ENCODE peak calls at places on chromosomes 4 and X, in eight cellular contexts. R, A, L, P, T, W, F and N are unnamed samples.

GRCh38 chr4:95068401-95068800 is 310.6 kb downstream of the BMPR1B start:
- DNase-seq in R (no peak), A (no peak), L (no peak), P (no peak), T (no peak), W (no peak), F (no peak), N (no peak)

GRCh38 chr4:133151301-133151680 is 2.2 kb downstream of the PCDH10 start:
- DNase-seq in R (no peak), A (no peak), L (no peak), P (no peak), T (no peak), W (no peak), F (no peak), N (peak)

GRCh38 chr4:165612936-165613335 is 234.1 kb downstream of the CPE start:
- DNase-seq in R (no peak), A (no peak), L (no peak), P (no peak), T (no peak), W (no peak), F (peak), N (no peak)

GRCh38 chrX:16081357-16081756 is 42.0 kb upstream of the GRPR start:
- DNase-seq in R (no peak), A (no peak), L (no peak), P (no peak), T (no peak), W (no peak), F (no peak), N (no peak)

GRCh38 chrX:137432609-137433008 is 133.3 kb upstream of the ZIC3 start:
- DNase-seq in R (no peak), A (no peak), L (no peak), P (no peak), T (peak), W (no peak), F (peak), N (peak)

GRCh38 chr4:71732066-71732465 is 51.8 kb downstream of the GC start:
- DNase-seq in R (no peak), A (no peak), L (no peak), P (no peak), T (no peak), W (no peak), F (no peak), N (no peak)

GRCh38 chr4:94581766-94582165 is 130.0 kb downstream of the PDLIM5 start:
- DNase-seq in R (no peak), A (no peak), L (no peak), P (no peak), T (no peak), W (no peak), F (no peak), N (no peak)

GRCh38 chr4:125938541-125938940 is 623.8 kb downstream of the FAT4 start:
- DNase-seq in R (peak), A (no peak), L (no peak), P (no peak), T (no peak), W (no peak), F (no peak), N (no peak)

GRCh38 chr4:23885943-23886590 is 3.8 kb downstream of the PPARGC1A start:
- DNase-seq in R (no peak), A (no peak), L (no peak), P (no peak), T (no peak), W (no peak), F (no peak), N (no peak)

GRCh38 chr4:57119054-57119651 is 9.0 kb upstream of the IGFBP7 start:
- DNase-seq in R (peak), A (peak), L (no peak), P (no peak), T (peak), W (peak), F (no peak), N (peak)

GRCh38 chrX:9339603-9340569 is 125.0 kb upstream of the TBL1X start:
- DNase-seq in R (no peak), A (no peak), L (no peak), P (no peak), T (no peak), W (no peak), F (peak), N (no peak)

GRCh38 chr4:56653461-56654237 is 27.4 kb downstream of the HOPX start:
- DNase-seq in R (no peak), A (no peak), L (no peak), P (no peak), T (no peak), W (no peak), F (no peak), N (no peak)

GRCh38 chr4:768995-769394 is 56.9 kb downstream of the CPLX1 start:
- DNase-seq in R (no peak), A (no peak), L (no peak), P (no peak), T (no peak), W (no peak), F (no peak), N (peak)

GRCh38 chr4:159137176-159137575 is 34.3 kb downstream of the RAPGEF2 start:
- DNase-seq in R (no peak), A (no peak), L (no peak), P (no peak), T (no peak), W (no peak), F (no peak), N (no peak)

GRCh38 chr4:108651068-108651794 is 832 bp downstream of the OSTC start:
- DNase-seq in R (no peak), A (no peak), L (no peak), P (no peak), T (peak), W (peak), F (peak), N (no peak)

GRCh38 chr4:148216866-148217814 is 225.1 kb downstream of the NR3C2 start:
- DNase-seq in R (no peak), A (no peak), L (no peak), P (no peak), T (peak), W (no peak), F (peak), N (no peak)

GRCh38 chr4:146278986-146279385 is 64.6 kb downstream of the REELD1 start:
- DNase-seq in R (no peak), A (no peak), L (no peak), P (no peak), T (peak), W (no peak), F (no peak), N (no peak)

GRCh38 chr4:96183630-96184029 is 343.7 kb downstream of the PDHA2 start:
- DNase-seq in R (no peak), A (no peak), L (no peak), P (no peak), T (no peak), W (no peak), F (no peak), N (no peak)

GRCh38 chrX:40651620-40652223 is 4.4 kb upstream of the CXorf38 start:
- DNase-seq in R (peak), A (no peak), L (peak), P (peak), T (peak), W (peak), F (peak), N (peak)

GRCh38 chr4:157141976-157142375 is 66.0 kb downstream of the GLRB start:
- DNase-seq in R (no peak), A (no peak), L (no peak), P (no peak), T (no peak), W (no peak), F (no peak), N (no peak)

GRCh38 chr4:78939667-78940008 is 400 bp upstream of the PAQR3 start:
- DNase-seq in R (no peak), A (no peak), L (no peak), P (no peak), T (peak), W (no peak), F (no peak), N (no peak)

GRCh38 chr4:8850074-8850829 is 21.4 kb downstream of the HMX1 start:
- DNase-seq in R (no peak), A (no peak), L (no peak), P (no peak), T (no peak), W (no peak), F (no peak), N (no peak)

GRCh38 chr4:182752158-182752910 is 164.9 kb downstream of the DCTD start:
- DNase-seq in R (peak), A (peak), L (no peak), P (no peak), T (peak), W (peak), F (no peak), N (no peak)

GRCh38 chr4:25567253-25567652 is 88.4 kb upstream of the SLC34A2 start:
- DNase-seq in R (no peak), A (no peak), L (no peak), P (no peak), T (no peak), W (no peak), F (no peak), N (no peak)

GRCh38 chr4:1078490-1078889 is 34.9 kb downstream of the RNF212 start:
- DNase-seq in R (no peak), A (no peak), L (no peak), P (no peak), T (no peak), W (no peak), F (no peak), N (no peak)

GRCh38 chr4:127162741-127163140 is 470.0 kb upstream of the INTU start:
- DNase-seq in R (peak), A (no peak), L (no peak), P (no peak), T (peak), W (peak), F (no peak), N (no peak)

GRCh38 chr4:4859010-4859798 is at the start of gene MSX1:
- DNase-seq in R (peak), A (peak), L (no peak), P (peak), T (peak), W (peak), F (peak), N (peak)

GRCh38 chrX:25015486-25016360 is at the start of gene ARX:
- DNase-seq in R (no peak), A (no peak), L (no peak), P (peak), T (peak), W (no peak), F (peak), N (no peak)

GRCh38 chrX:136784231-136784630 is 3.5 kb upstream of the ARHGEF6 start:
- DNase-seq in R (no peak), A (no peak), L (no peak), P (no peak), T (no peak), W (no peak), F (no peak), N (no peak)

GRCh38 chr4:25845841-25846653 is 16.7 kb downstream of the SEL1L3 start:
- DNase-seq in R (no peak), A (no peak), L (no peak), P (no peak), T (no peak), W (no peak), F (no peak), N (no peak)

GRCh38 chrX:22073928-22074327 is 41.8 kb downstream of the PHEX start:
- DNase-seq in R (no peak), A (no peak), L (no peak), P (no peak), T (no peak), W (no peak), F (no peak), N (no peak)

GRCh38 chrX:119753639-119754257 is 4.6 kb upstream of the SOWAHD start:
- DNase-seq in R (no peak), A (no peak), L (no peak), P (no peak), T (peak), W (peak), F (peak), N (peak)